ENCODE peak calls at places on chromosomes 5 and 9, in six cellular contexts. J, W, D, Q, M and C are unnamed samples. For H3K36me3 and H3K9me3, the result is how much of the 10 kb centered on the place peaks cover.

GRCh38 chr5:161403121-161403520 is 143.4 kb downstream of the GABRB2 start:
- DNase-seq in J (no peak), W (no peak), D (no peak), Q (no peak), M (no peak), C (no peak)

GRCh38 chr5:173123416-173123815 is 20.9 kb upstream of the BNIP1 start:
- DNase-seq in J (no peak), W (no peak), D (no peak), Q (peak), M (no peak), C (no peak)

GRCh38 chr9:17969232-17969631 is 390.4 kb downstream of the SH3GL2 start:
- DNase-seq in J (no peak), W (no peak), D (no peak), Q (no peak), M (no peak), C (no peak)

GRCh38 chr9:16032799-16033198 is 480.0 kb downstream of the CCDC171 start:
- DNase-seq in J (peak), W (no peak), D (no peak), Q (peak), M (peak), C (peak)

GRCh38 chr9:121871431-121872025 is 220.1 kb downstream of the DAB2IP start:
- DNase-seq in J (no peak), W (no peak), D (no peak), Q (no peak), M (no peak), C (no peak)

GRCh38 chr9:16431666-16432065 is 438.8 kb downstream of the BNC2 start:
- DNase-seq in J (no peak), W (no peak), D (no peak), Q (no peak), M (no peak), C (no peak)

GRCh38 chr5:107556575-107556974 is 114.2 kb downstream of the EFNA5 start:
- DNase-seq in J (no peak), W (no peak), D (no peak), Q (no peak), M (no peak), C (no peak)

GRCh38 chr5:144068926-144069325 is 101.5 kb downstream of the YIPF5 start:
- DNase-seq in J (no peak), W (no peak), D (no peak), Q (no peak), M (no peak), C (peak)

GRCh38 chr9:96854877-96855273 is 561 bp upstream of the ZNF782 start:
- DNase-seq in J (no peak), W (no peak), D (no peak), Q (no peak), M (no peak), C (no peak)

GRCh38 chr5:37926732-37927131 is 86.9 kb upstream of the GDNF start:
- DNase-seq in J (no peak), W (no peak), D (no peak), Q (peak), M (peak), C (peak)

GRCh38 chr5:61575103-61575502 is 243.0 kb downstream of the ZSWIM6 start:
- DNase-seq in J (no peak), W (no peak), D (no peak), Q (peak), M (no peak), C (peak)

GRCh38 chr9:5608298-5609254 is 20.3 kb upstream of the RIC1 start:
- DNase-seq in J (no peak), W (no peak), D (no peak), Q (peak), M (no peak), C (no peak)

GRCh38 chr5:59956130-59956773 is 62.7 kb upstream of the PDE4D start:
- DNase-seq in J (no peak), W (no peak), D (no peak), Q (no peak), M (no peak), C (no peak)
- H3K36me3 ChIP-seq in J (under half), W (under half), D (under half), Q (under half), M (under half), C (under half)

GRCh38 chr5:179343021-179343781 is 2.1 kb downstream of the ADAMTS2 start:
- DNase-seq in J (no peak), W (no peak), D (no peak), Q (no peak), M (no peak), C (no peak)
- H3K4me3 ChIP-seq in J (no peak), W (peak), D (peak), Q (peak), M (peak), C (peak)

DNA sequence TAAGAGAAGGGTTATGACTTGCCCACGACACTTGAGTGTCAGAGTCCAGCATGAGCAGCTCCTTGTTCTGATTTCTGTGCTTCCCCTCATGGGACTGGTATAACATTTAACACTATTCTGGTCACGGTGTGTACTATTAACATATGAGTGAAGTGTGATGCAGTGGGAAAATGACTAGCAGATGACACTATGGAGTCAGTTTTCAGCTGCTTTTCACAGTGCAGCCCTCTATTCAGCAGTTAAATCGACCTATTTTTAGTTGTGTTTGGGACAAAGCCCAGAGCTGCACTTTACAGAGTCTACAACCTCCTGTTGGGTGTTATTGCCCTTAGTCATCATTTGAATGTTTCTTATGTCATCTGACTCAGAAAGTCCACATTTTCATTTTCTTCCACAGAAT is 59.1 kb downstream of the CHSY3 start:
- DNase-seq in J (no peak), W (no peak), D (peak), Q (peak), M (no peak), C (no peak)
- H3K9me3 ChIP-seq in J (under half), W (under half), D (under half), Q (under half), M (under half), C (under half)

GRCh38 chr5:14457475-14457874 is 124.1 kb upstream of the OTULINL start:
- DNase-seq in J (no peak), W (no peak), D (no peak), Q (no peak), M (no peak), C (peak)
- H3K36me3 ChIP-seq in J (under half), W (under half), D (under half), Q (under half), M (half or more), C (under half)

DNA sequence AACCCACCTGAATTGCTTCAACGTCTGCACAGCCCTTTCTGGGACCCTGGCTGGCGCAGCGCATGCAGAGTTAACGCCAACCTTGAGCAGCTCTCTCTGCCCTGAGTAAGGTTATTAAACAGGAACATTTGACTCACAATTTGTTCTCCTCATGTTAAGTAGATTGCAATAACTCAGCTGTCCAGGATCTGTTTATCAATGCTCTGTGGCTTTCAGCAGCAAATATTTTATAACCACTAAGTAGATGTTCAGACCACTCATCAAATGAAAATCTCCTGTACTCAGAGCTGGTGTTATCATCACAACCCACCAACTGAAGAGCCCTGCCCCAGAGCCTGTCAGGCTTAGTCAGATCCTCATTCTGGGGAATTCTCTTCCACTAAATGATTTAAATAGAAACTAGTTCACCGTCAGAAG is 403.0 kb downstream of the ZNF608 start:
- DNase-seq in J (no peak), W (no peak), D (no peak), Q (peak), M (no peak), C (no peak)
- H3K4me3 ChIP-seq in J (no peak), W (no peak), D (no peak), Q (no peak), M (no peak), C (no peak)

GRCh38 chr9:29126783-29127182 is 1553.5 kb upstream of the C9orf72 start:
- DNase-seq in J (no peak), W (no peak), D (no peak), Q (no peak), M (no peak), C (no peak)

DNA sequence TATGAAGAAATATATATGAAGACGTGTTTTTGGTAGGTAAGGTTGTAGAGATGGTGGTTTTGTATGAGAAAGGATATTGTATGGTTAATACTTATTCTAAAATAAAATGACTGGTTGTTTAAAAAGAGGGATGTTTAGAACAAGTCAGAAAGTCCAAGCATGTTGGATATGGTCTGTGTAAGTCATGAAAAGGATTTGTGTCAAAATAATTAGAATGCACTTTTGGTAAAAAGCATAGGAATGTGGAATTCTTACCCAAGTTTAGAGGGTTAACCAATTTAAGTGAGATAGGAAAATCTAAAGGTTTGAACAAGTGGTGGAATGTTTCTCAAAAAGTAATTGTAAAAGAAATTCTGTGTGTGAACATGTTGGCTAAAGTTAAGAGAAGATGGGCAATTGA is 1556.5 kb upstream of the C9orf72 start:
- DNase-seq in J (no peak), W (no peak), D (no peak), Q (no peak), M (no peak), C (no peak)
- H3K9me3 ChIP-seq in J (under half), W (under half), D (under half), Q (under half), M (half or more), C (under half)

DNA sequence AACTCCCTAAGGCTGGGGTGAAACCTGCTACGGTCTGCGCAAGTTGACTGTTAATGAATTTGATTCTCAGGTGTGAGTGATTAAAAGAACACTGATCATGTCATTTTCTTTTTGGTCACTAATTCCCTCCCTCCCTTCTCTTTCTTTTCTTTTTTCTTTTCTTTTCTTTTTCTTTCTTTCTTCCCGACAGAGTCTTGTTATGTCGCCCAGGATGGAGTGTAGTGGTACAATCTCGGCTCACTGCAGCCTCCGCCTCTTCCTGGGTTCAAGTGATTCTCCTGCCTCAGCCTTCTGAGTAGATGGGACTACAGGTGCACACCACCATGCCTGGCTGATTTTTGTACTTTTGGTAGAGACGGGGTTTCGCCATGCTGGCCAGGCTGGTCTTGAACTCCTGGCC is 2.6 kb downstream of the ANXA1 start:
- DNase-seq in J (no peak), W (no peak), D (no peak), Q (no peak), M (no peak), C (no peak)
- H3K36me3 ChIP-seq in J (under half), W (under half), D (under half), Q (under half), M (under half), C (under half)

GRCh38 chr5:181221105-181221791 is 1.8 kb upstream of the TRIM41 start:
- DNase-seq in J (no peak), W (no peak), D (no peak), Q (no peak), M (no peak), C (no peak)
- H3K4me3 ChIP-seq in J (no peak), W (no peak), D (peak), Q (peak), M (peak), C (peak)

GRCh38 chr9:19809422-19810269 is 20.8 kb upstream of the SLC24A2 start:
- DNase-seq in J (no peak), W (no peak), D (no peak), Q (no peak), M (no peak), C (no peak)

GRCh38 chr9:19816769-19817168 is 27.9 kb upstream of the SLC24A2 start:
- DNase-seq in J (no peak), W (no peak), D (no peak), Q (no peak), M (no peak), C (no peak)

GRCh38 chr9:19807182-19807892 is 18.5 kb upstream of the SLC24A2 start:
- DNase-seq in J (no peak), W (no peak), D (no peak), Q (no peak), M (no peak), C (no peak)

GRCh38 chr9:19812194-19812593 is 23.4 kb upstream of the SLC24A2 start:
- DNase-seq in J (no peak), W (no peak), D (no peak), Q (no peak), M (no peak), C (no peak)
- H3K9me3 ChIP-seq in J (under half), W (under half), D (under half), Q (under half), M (under half), C (under half)

GRCh38 chr9:87859137-87859536 is 23.5 kb upstream of the SPATA31E1 start:
- DNase-seq in J (no peak), W (no peak), D (no peak), Q (no peak), M (no peak), C (no peak)
- H3K36me3 ChIP-seq in J (under half), W (under half), D (under half), Q (under half), M (under half), C (under half)